ENCODE peak calls at places on chromosomes 13 and 19, in four cellular contexts. H, F, W and O are unnamed samples.

GRCh38 chr19:39008137-39008536 is 24.2 kb downstream of the FBXO27 start:
- DNase-seq in H (no peak), F (no peak), W (no peak), O (no peak)

GRCh38 chr19:19032420-19033175 is 719 bp downstream of the SUGP2 start:
- DNase-seq in H (peak; percentile 91), F (no peak), W (peak; percentile 91), O (peak; percentile 59)

GRCh38 chr13:97018029-97018819 is 23.9 kb upstream of the OXGR1 start:
- DNase-seq in H (no peak), F (no peak), W (peak; percentile 56), O (no peak)

GRCh38 chr19:15291666-15292065 is 40.7 kb downstream of the BRD4 start:
- DNase-seq in H (no peak), F (no peak), W (no peak), O (no peak)

GRCh38 chr19:8445488-8446001 is 770 bp downstream of the HNRNPM start:
- DNase-seq in H (peak; percentile 70), F (no peak), W (peak; percentile 76), O (peak; percentile 67)

GRCh38 chr13:112067121-112067741 is at the start of gene SOX1:
- DNase-seq in H (no peak), F (peak; percentile 73), W (no peak), O (no peak)

GRCh38 chr13:44972956-44973581 is 16.2 kb downstream of the NUFIP1 start:
- DNase-seq in H (no peak), F (no peak), W (peak; percentile 32), O (no peak)

GRCh38 chr19:19459707-19460251 is 54.3 kb downstream of the GATAD2A start:
- DNase-seq in H (peak; percentile 85), F (no peak), W (peak; percentile 33), O (peak; percentile 41)

GRCh38 chr13:31980842-31981241 is 50.7 kb upstream of the FRY start:
- DNase-seq in H (no peak), F (no peak), W (no peak), O (no peak)

GRCh38 chr19:50242586-50242985 is 39.2 kb downstream of the MYH14 start:
- DNase-seq in H (no peak), F (no peak), W (no peak), O (no peak)

GRCh38 chr19:33797821-33798633 is 1.4 kb downstream of the KCTD15 start:
- DNase-seq in H (no peak), F (no peak), W (peak; percentile 84), O (peak; percentile 57)

GRCh38 chr19:19111967-19112580 is 26.2 kb downstream of the TMEM161A start:
- DNase-seq in H (no peak), F (no peak), W (no peak), O (no peak)

GRCh38 chr19:1811472-1811894 is 593 bp downstream of the ATP8B3 start:
- DNase-seq in H (peak; percentile 59), F (peak; percentile 89), W (peak; percentile 81), O (peak; percentile 83)

GRCh38 chr13:68988176-68988575 is 1119.5 kb upstream of the ATXN8OS start:
- DNase-seq in H (no peak), F (no peak), W (no peak), O (no peak)

GRCh38 chr19:44677019-44677809 is 5.9 kb downstream of the CEACAM19 start:
- DNase-seq in H (no peak), F (no peak), W (peak; percentile 59), O (no peak)

GRCh38 chr13:112248406-112248760 is 127.8 kb upstream of the SPACA7 start:
- DNase-seq in H (no peak), F (peak; percentile 34), W (no peak), O (no peak)

GRCh38 chr13:113356594-113356993 is 7.3 kb downstream of the GRTP1 start:
- DNase-seq in H (no peak), F (no peak), W (no peak), O (no peak)

GRCh38 chr19:8571006-8571411 is 6.2 kb downstream of the MYO1F start:
- DNase-seq in H (peak; percentile 78), F (no peak), W (no peak), O (peak; percentile 47)

GRCh38 chr13:21458457-21458815 is 667 bp downstream of the ZDHHC20 start:
- DNase-seq in H (peak; percentile 79), F (no peak), W (peak; percentile 57), O (peak; percentile 71)

GRCh38 chr13:40060318-40061007 is 405.0 kb downstream of the COG6 start:
- DNase-seq in H (no peak), F (no peak), W (no peak), O (peak; percentile 31)

GRCh38 chr19:48795855-48796142 is 15.0 kb downstream of the BCAT2 start:
- DNase-seq in H (no peak), F (no peak), W (no peak), O (no peak)

GRCh38 chr19:14437578-14438140 is 4.6 kb downstream of the PKN1 start:
- DNase-seq in H (no peak), F (no peak), W (no peak), O (no peak)

GRCh38 chr13:84528408-84529055 is 646.3 kb upstream of the SLITRK1 start:
- DNase-seq in H (no peak), F (no peak), W (no peak), O (no peak)

GRCh38 chr13:41117859-41118258 is 14.7 kb downstream of the KBTBD6 start:
- DNase-seq in H (no peak), F (no peak), W (no peak), O (no peak)

GRCh38 chr13:41127746-41128145 is 4.9 kb downstream of the KBTBD6 start:
- DNase-seq in H (no peak), F (no peak), W (no peak), O (no peak)

GRCh38 chr13:41122838-41123237 is 9.8 kb downstream of the KBTBD6 start:
- DNase-seq in H (no peak), F (no peak), W (no peak), O (no peak)
- TF ChIP-seq EP300 in H (no peak), F (no peak), W (no peak), O (no peak)

DNA sequence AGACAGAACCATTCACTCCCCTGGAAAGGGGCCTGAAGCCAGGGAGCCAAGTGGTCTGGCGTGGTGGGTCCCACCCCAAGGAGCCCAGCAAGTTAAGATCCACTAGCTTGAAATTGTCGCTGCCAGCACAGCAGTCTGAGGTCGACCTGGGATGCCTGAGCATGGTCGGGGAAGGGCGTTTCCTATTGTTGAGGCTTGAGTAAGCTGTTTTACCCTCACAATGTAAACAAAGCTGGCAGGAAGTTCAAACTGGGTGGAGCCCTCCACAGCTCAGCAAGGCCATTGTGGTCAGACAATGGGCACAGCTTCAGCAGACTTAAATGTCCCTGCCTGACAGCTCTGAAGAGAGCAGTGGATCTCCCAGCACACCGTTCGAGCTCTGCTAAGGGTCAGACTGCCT is 195.6 kb upstream of the DACH1 start:
- DNase-seq in H (peak; percentile 21), F (no peak), W (no peak), O (no peak)
- TF ChIP-seq POLR2AphosphoS5 in H (no peak), F (no peak), W (no peak), O (no peak)

GRCh38 chr19:13005861-13006370 is 10.6 kb downstream of the NFIX start:
- DNase-seq in H (peak; percentile 45), F (no peak), W (no peak), O (no peak)
- TF ChIP-seq CTCF in H (no peak), F (no peak), W (no peak), O (no peak)

GRCh38 chr13:41564046-41564445 is 106.7 kb downstream of the RGCC start:
- DNase-seq in H (no peak), F (no peak), W (no peak), O (no peak)

GRCh38 chr13:41562083-41562482 is 104.7 kb downstream of the RGCC start:
- DNase-seq in H (no peak), F (no peak), W (no peak), O (no peak)

GRCh38 chr13:41565221-41565620 is 107.9 kb downstream of the RGCC start:
- DNase-seq in H (no peak), F (no peak), W (no peak), O (no peak)

GRCh38 chr13:41562541-41563178 is 105.3 kb downstream of the RGCC start:
- DNase-seq in H (no peak), F (no peak), W (no peak), O (no peak)

GRCh38 chr13:41563501-41564001 is 106.2 kb downstream of the RGCC start:
- DNase-seq in H (no peak), F (no peak), W (no peak), O (no peak)
- TF ChIP-seq EP300 in H (no peak), F (no peak), W (no peak), O (no peak)

DNA sequence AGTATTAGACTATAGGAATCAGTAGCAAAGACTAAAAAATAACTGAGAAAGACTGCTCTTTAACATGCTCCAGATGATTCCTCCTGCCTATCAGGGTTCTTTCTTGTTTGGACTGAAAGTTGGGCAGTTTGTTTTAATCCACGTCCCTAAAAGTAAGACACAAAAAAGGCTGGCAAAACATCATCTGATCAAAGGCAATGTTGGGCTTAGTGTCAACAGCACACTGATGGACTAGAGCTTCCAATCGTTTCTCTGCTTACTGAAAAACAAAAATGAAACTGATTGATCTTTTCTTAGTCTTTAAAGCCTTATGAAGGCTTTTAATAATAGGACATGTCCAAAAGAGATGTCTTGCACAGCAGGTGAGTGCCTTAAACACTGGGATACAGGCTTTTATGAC is 1567.9 kb upstream of the PRR20A start:
- DNase-seq in H (no peak), F (no peak), W (no peak), O (no peak)
- TF ChIP-seq POLR2AphosphoS5 in H (no peak), F (no peak), W (no peak), O (no peak)

GRCh38 chr19:29690842-29691241 is 24.2 kb downstream of the C19orf12 start:
- DNase-seq in H (no peak), F (no peak), W (peak; percentile 89), O (no peak)
- TF ChIP-seq CTCF in H (no peak), F (no peak), W (peak; percentile 76), O (no peak)

GRCh38 chr19:5801796-5802616 is 2.9 kb upstream of the NRTN start:
- DNase-seq in H (no peak), F (no peak), W (peak; percentile 88), O (no peak)

GRCh38 chr19:5804516-5805464 is at the start of gene NRTN:
- DNase-seq in H (peak; percentile 36), F (no peak), W (peak; percentile 72), O (peak; percentile 69)

GRCh38 chr19:5805465-5806132 is 732 bp downstream of the NRTN start:
- DNase-seq in H (peak; percentile 76), F (no peak), W (peak; percentile 87), O (peak; percentile 88)

GRCh38 chr19:5803441-5803751 is 1.5 kb upstream of the NRTN start:
- DNase-seq in H (no peak), F (no peak), W (no peak), O (no peak)

GRCh38 chr19:5803752-5804515 is 933 bp upstream of the NRTN start:
- DNase-seq in H (peak; percentile 91), F (peak; percentile 89), W (peak; percentile 97), O (peak; percentile 95)
- TF ChIP-seq EP300 in H (no peak), F (no peak), W (no peak), O (no peak)

GRCh38 chr13:27270594-27271520 is at the start of gene RASL11A:
- DNase-seq in H (peak; percentile 89), F (peak; percentile 92), W (peak; percentile 75), O (peak; percentile 88)
- TF ChIP-seq POLR2AphosphoS5 in H (peak; percentile 72), F (peak; percentile 14), W (no peak), O (peak; percentile 91)